ENCODE peak calls at places on chromosomes 4 and X, in nine cellular contexts. G, W, P, E, F, U, T, A and X are unnamed samples.

GRCh38 chrX:15675490-15675921 is 10.9 kb upstream of the CLTRN start:
- DNase-seq in G (peak), W (peak), P (peak), E (peak), F (peak), U (peak), T (peak), A (peak), X (peak)

GRCh38 chrX:2425281-2426071 is 75.3 kb downstream of the DHRSX start:
- DNase-seq in G (no peak), W (no peak), P (no peak), E (no peak), F (no peak), U (no peak), T (no peak), A (no peak), X (no peak)

GRCh38 chr4:11565899-11566298 is 137.2 kb upstream of the HS3ST1 start:
- DNase-seq in G (no peak), W (no peak), P (no peak), E (no peak), F (no peak), U (no peak), T (no peak), A (no peak), X (no peak)

GRCh38 chr4:100075056-100075455 is 115.2 kb downstream of the DDIT4L start:
- DNase-seq in G (no peak), W (no peak), P (no peak), E (no peak), F (peak), U (no peak), T (no peak), A (no peak), X (no peak)

GRCh38 chr4:37604464-37604863 is 81.7 kb downstream of the RELL1 start:
- DNase-seq in G (no peak), W (peak), P (no peak), E (no peak), F (no peak), U (peak), T (no peak), A (no peak), X (no peak)

GRCh38 chr4:1090465-1091440 is 22.6 kb downstream of the RNF212 start:
- DNase-seq in G (no peak), W (no peak), P (no peak), E (no peak), F (no peak), U (no peak), T (no peak), A (no peak), X (no peak)

GRCh38 chr4:174437756-174438155 is 84.5 kb downstream of the HPGD start:
- DNase-seq in G (no peak), W (no peak), P (no peak), E (no peak), F (peak), U (no peak), T (no peak), A (no peak), X (no peak)

GRCh38 chrX:80285131-80285773 is 135.0 kb upstream of the TENT5D start:
- DNase-seq in G (no peak), W (no peak), P (no peak), E (no peak), F (no peak), U (no peak), T (peak), A (no peak), X (no peak)

GRCh38 chr4:56752985-56753384 is 68.5 kb downstream of the SPINK2 start:
- DNase-seq in G (no peak), W (no peak), P (no peak), E (no peak), F (no peak), U (no peak), T (peak), A (peak), X (no peak)

GRCh38 chr4:5366421-5366820 is 315.1 kb downstream of the STK32B start:
- DNase-seq in G (no peak), W (no peak), P (no peak), E (no peak), F (peak), U (no peak), T (no peak), A (no peak), X (no peak)